ENCODE peak calls at places on chromosomes 13 and 19, in nine cellular contexts. One of them, this sample, is unnamed.

GRCh38 chr13:29106651-29107050 is 286.5 kb downstream of the MTUS2 start:
- DNase-seq in psoas muscle: no peak
- DNase-seq in epithelial cell of esophagus: no peak
- DNase-seq in lower leg skin: no peak
- DNase-seq in GM06990: no peak
- DNase-seq in fibroblast of lung: no peak
- DNase-seq in uterus: no peak
- DNase-seq in CD8-positive, alpha-beta T cell: no peak
- DNase-seq in tibial nerve: no peak
- DNase-seq in this sample: no peak

GRCh38 chr19:29367701-29368306 is 154.9 kb upstream of the UQCRFS1 start:
- DNase-seq in psoas muscle: no peak
- DNase-seq in epithelial cell of esophagus: no peak
- DNase-seq in lower leg skin: no peak
- DNase-seq in GM06990: no peak
- DNase-seq in fibroblast of lung: no peak
- DNase-seq in uterus: no peak
- DNase-seq in CD8-positive, alpha-beta T cell: no peak
- DNase-seq in tibial nerve: no peak
- DNase-seq in this sample: no peak

GRCh38 chr19:40217027-40217810 is 965 bp downstream of the TTC9B start:
- DNase-seq in psoas muscle: peak; percentile 74
- DNase-seq in epithelial cell of esophagus: peak; percentile 65
- DNase-seq in lower leg skin: no peak
- DNase-seq in GM06990: no peak
- DNase-seq in fibroblast of lung: no peak
- DNase-seq in uterus: no peak
- DNase-seq in CD8-positive, alpha-beta T cell: no peak
- DNase-seq in tibial nerve: no peak
- DNase-seq in this sample: no peak

GRCh38 chr13:28574617-28575142 is 79.8 kb upstream of the FLT1 start:
- DNase-seq in psoas muscle: no peak
- DNase-seq in epithelial cell of esophagus: peak; percentile 97
- DNase-seq in lower leg skin: no peak
- DNase-seq in GM06990: peak; percentile 15
- DNase-seq in fibroblast of lung: peak; percentile 91
- DNase-seq in uterus: no peak
- DNase-seq in CD8-positive, alpha-beta T cell: no peak
- DNase-seq in tibial nerve: no peak
- DNase-seq in this sample: no peak

GRCh38 chr19:661427-662196 is 1.4 kb downstream of the RNF126 start:
- DNase-seq in psoas muscle: no peak
- DNase-seq in epithelial cell of esophagus: peak; percentile 44
- DNase-seq in lower leg skin: no peak
- DNase-seq in GM06990: no peak
- DNase-seq in fibroblast of lung: no peak
- DNase-seq in uterus: no peak
- DNase-seq in CD8-positive, alpha-beta T cell: peak; percentile 59
- DNase-seq in tibial nerve: no peak
- DNase-seq in this sample: peak; percentile 87

GRCh38 chr19:30784850-30785459 is 412.8 kb downstream of the ZNF536 start:
- DNase-seq in psoas muscle: peak; percentile 61
- DNase-seq in epithelial cell of esophagus: peak; percentile 23
- DNase-seq in lower leg skin: peak; percentile 17
- DNase-seq in GM06990: no peak
- DNase-seq in fibroblast of lung: peak; percentile 45
- DNase-seq in uterus: peak; percentile 36
- DNase-seq in CD8-positive, alpha-beta T cell: peak; percentile 31
- DNase-seq in tibial nerve: peak; percentile 45
- DNase-seq in this sample: peak; percentile 41

GRCh38 chr13:103403814-103404213 is 337.6 kb upstream of the SLC10A2 start:
- DNase-seq in psoas muscle: no peak
- DNase-seq in epithelial cell of esophagus: no peak
- DNase-seq in lower leg skin: no peak
- DNase-seq in GM06990: no peak
- DNase-seq in fibroblast of lung: no peak
- DNase-seq in uterus: no peak
- DNase-seq in CD8-positive, alpha-beta T cell: no peak
- DNase-seq in tibial nerve: no peak
- DNase-seq in this sample: no peak

GRCh38 chr13:20126460-20127262 is 34.2 kb downstream of the GJA3 start:
- DNase-seq in psoas muscle: no peak
- DNase-seq in epithelial cell of esophagus: no peak
- DNase-seq in lower leg skin: no peak
- DNase-seq in GM06990: no peak
- DNase-seq in fibroblast of lung: no peak
- DNase-seq in uterus: no peak
- DNase-seq in CD8-positive, alpha-beta T cell: no peak
- DNase-seq in tibial nerve: no peak
- DNase-seq in this sample: no peak

GRCh38 chr19:13430790-13431582 is 75.3 kb downstream of the CACNA1A start:
- DNase-seq in psoas muscle: peak; percentile 55
- DNase-seq in epithelial cell of esophagus: peak; percentile 59
- DNase-seq in lower leg skin: no peak
- DNase-seq in GM06990: peak; percentile 22
- DNase-seq in fibroblast of lung: peak; percentile 49
- DNase-seq in uterus: no peak
- DNase-seq in CD8-positive, alpha-beta T cell: peak; percentile 34
- DNase-seq in tibial nerve: peak; percentile 13
- DNase-seq in this sample: peak; percentile 19

GRCh38 chr13:99501952-99502310 is 659 bp downstream of the TM9SF2 start:
- DNase-seq in psoas muscle: no peak
- DNase-seq in epithelial cell of esophagus: peak; percentile 46
- DNase-seq in lower leg skin: no peak
- DNase-seq in GM06990: no peak
- DNase-seq in fibroblast of lung: peak; percentile 23
- DNase-seq in uterus: no peak
- DNase-seq in CD8-positive, alpha-beta T cell: no peak
- DNase-seq in tibial nerve: no peak
- DNase-seq in this sample: no peak

GRCh38 chr13:110644892-110645521 is 29.7 kb downstream of the NAXD start:
- DNase-seq in psoas muscle: peak; percentile 83
- DNase-seq in epithelial cell of esophagus: peak; percentile 62
- DNase-seq in lower leg skin: no peak
- DNase-seq in GM06990: no peak
- DNase-seq in fibroblast of lung: peak; percentile 64
- DNase-seq in uterus: no peak
- DNase-seq in CD8-positive, alpha-beta T cell: peak; percentile 11
- DNase-seq in tibial nerve: no peak
- DNase-seq in this sample: peak; percentile 27

GRCh38 chr13:72139192-72139591 is 272.2 kb upstream of the DACH1 start:
- DNase-seq in psoas muscle: no peak
- DNase-seq in epithelial cell of esophagus: no peak
- DNase-seq in lower leg skin: no peak
- DNase-seq in GM06990: no peak
- DNase-seq in fibroblast of lung: no peak
- DNase-seq in uterus: no peak
- DNase-seq in CD8-positive, alpha-beta T cell: no peak
- DNase-seq in tibial nerve: no peak
- DNase-seq in this sample: no peak

GRCh38 chr19:1974381-1975066 is 33.6 kb downstream of the CSNK1G2 start:
- DNase-seq in psoas muscle: no peak
- DNase-seq in epithelial cell of esophagus: no peak
- DNase-seq in lower leg skin: no peak
- DNase-seq in GM06990: no peak
- DNase-seq in fibroblast of lung: no peak
- DNase-seq in uterus: no peak
- DNase-seq in CD8-positive, alpha-beta T cell: no peak
- DNase-seq in tibial nerve: no peak
- DNase-seq in this sample: no peak

GRCh38 chr13:23867027-23867491 is 22.1 kb downstream of the MIPEP start:
- DNase-seq in psoas muscle: no peak
- DNase-seq in epithelial cell of esophagus: peak; percentile 63
- DNase-seq in lower leg skin: no peak
- DNase-seq in GM06990: no peak
- DNase-seq in fibroblast of lung: peak; percentile 59
- DNase-seq in uterus: no peak
- DNase-seq in CD8-positive, alpha-beta T cell: no peak
- DNase-seq in tibial nerve: no peak
- DNase-seq in this sample: no peak

GRCh38 chr19:49574206-49574755 is 6.1 kb downstream of the NOSIP start:
- DNase-seq in psoas muscle: no peak
- DNase-seq in epithelial cell of esophagus: peak; percentile 65
- DNase-seq in lower leg skin: no peak
- DNase-seq in GM06990: no peak
- DNase-seq in fibroblast of lung: no peak
- DNase-seq in uterus: no peak
- DNase-seq in CD8-positive, alpha-beta T cell: no peak
- DNase-seq in tibial nerve: no peak
- DNase-seq in this sample: no peak

GRCh38 chr13:41054212-41054877 is 7.0 kb upstream of the WBP4 start:
- DNase-seq in psoas muscle: no peak
- DNase-seq in epithelial cell of esophagus: peak; percentile 65
- DNase-seq in lower leg skin: no peak
- DNase-seq in GM06990: peak; percentile 34
- DNase-seq in fibroblast of lung: peak; percentile 71
- DNase-seq in uterus: peak; percentile 26
- DNase-seq in CD8-positive, alpha-beta T cell: no peak
- DNase-seq in tibial nerve: peak; percentile 69
- DNase-seq in this sample: peak; percentile 58

GRCh38 chr19:57362419-57362818 is 932 bp upstream of the TRAPPC2B start:
- DNase-seq in psoas muscle: no peak
- DNase-seq in epithelial cell of esophagus: no peak
- DNase-seq in lower leg skin: no peak
- DNase-seq in GM06990: no peak
- DNase-seq in fibroblast of lung: no peak
- DNase-seq in uterus: no peak
- DNase-seq in CD8-positive, alpha-beta T cell: no peak
- DNase-seq in tibial nerve: no peak
- DNase-seq in this sample: no peak

DNA sequence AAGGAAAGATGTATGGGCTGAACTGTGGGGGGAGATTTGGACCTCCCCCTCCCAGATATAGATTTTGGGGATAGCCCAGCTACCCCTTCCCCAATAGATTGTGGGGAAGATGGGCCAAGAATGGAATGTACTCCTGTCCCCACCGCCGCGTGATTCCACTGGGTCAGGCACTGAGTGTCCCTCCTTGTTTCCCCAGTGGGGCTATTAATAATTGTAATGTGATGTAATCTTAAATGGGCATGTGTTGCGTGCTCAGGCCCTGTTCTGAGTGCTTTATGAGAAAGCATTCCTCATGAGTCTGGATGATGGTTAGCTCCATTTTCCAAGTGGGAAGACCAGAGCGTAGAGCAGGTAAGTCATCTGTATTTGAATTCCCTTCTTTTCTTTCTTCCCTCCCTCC is 1.4 kb downstream of the PSMD8 start:
- DNase-seq in psoas muscle: peak; percentile 88
- DNase-seq in epithelial cell of esophagus: peak; percentile 31
- DNase-seq in lower leg skin: no peak
- DNase-seq in GM06990: no peak
- DNase-seq in fibroblast of lung: no peak
- DNase-seq in uterus: no peak
- DNase-seq in CD8-positive, alpha-beta T cell: no peak
- DNase-seq in tibial nerve: no peak
- DNase-seq in this sample: no peak
- H3K4me3 ChIP-seq in psoas muscle: peak overlapping the region; percentile 94
- H3K4me3 ChIP-seq in epithelial cell of esophagus: peak overlapping the region; percentile 93
- H3K4me3 ChIP-seq in lower leg skin: no peak overlapping the region
- H3K4me3 ChIP-seq in GM06990: peak overlapping the region; percentile 96
- H3K4me3 ChIP-seq in fibroblast of lung: peak overlapping the region; percentile 78
- H3K4me3 ChIP-seq in uterus: peak overlapping the region; percentile 93
- H3K4me3 ChIP-seq in CD8-positive, alpha-beta T cell: peak overlapping the region; percentile 84
- H3K4me3 ChIP-seq in tibial nerve: peak overlapping the region; percentile 67
- H3K4me3 ChIP-seq in this sample: peak overlapping the region; percentile 89

GRCh38 chr19:18919086-18919894 is at the start of the genes COPE and DDX49:
- DNase-seq in psoas muscle: peak; percentile 98
- DNase-seq in epithelial cell of esophagus: peak; percentile 100
- DNase-seq in lower leg skin: peak; percentile 100
- DNase-seq in GM06990: peak; percentile 99
- DNase-seq in fibroblast of lung: peak; percentile 100
- DNase-seq in uterus: peak; percentile 99
- DNase-seq in CD8-positive, alpha-beta T cell: peak; percentile 96
- DNase-seq in tibial nerve: peak; percentile 99
- DNase-seq in this sample: peak; percentile 100
- TF ChIP-seq CTCF in psoas muscle: no peak
- TF ChIP-seq CTCF in epithelial cell of esophagus: no peak
- TF ChIP-seq CTCF in lower leg skin: no peak
- TF ChIP-seq CTCF in GM06990: no peak
- TF ChIP-seq CTCF in fibroblast of lung: no peak
- TF ChIP-seq CTCF in uterus: peak; percentile 4
- TF ChIP-seq CTCF in CD8-positive, alpha-beta T cell: no peak
- TF ChIP-seq CTCF in tibial nerve: no peak
- TF ChIP-seq CTCF in this sample: no peak

DNA sequence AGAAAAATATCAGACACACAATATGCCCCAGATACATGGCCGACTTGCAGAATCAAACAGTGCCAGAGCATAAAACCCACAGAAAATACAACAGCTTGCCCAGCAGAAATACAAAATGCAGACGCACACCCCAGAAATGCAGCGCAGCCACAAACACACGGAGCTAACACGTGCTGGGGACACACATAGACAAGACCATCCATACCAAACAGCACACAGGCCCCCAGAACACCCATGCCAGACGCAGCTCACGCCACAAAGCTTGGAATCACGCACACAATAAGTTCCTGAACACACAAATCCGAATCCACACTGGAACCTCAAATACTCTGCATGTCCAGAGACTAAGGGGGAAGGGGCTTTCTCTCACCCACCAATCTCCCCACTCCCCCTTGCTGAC is 17.1 kb downstream of the CCDC97 start:
- DNase-seq in psoas muscle: no peak
- DNase-seq in epithelial cell of esophagus: peak; percentile 13
- DNase-seq in lower leg skin: no peak
- DNase-seq in GM06990: no peak
- DNase-seq in fibroblast of lung: no peak
- DNase-seq in uterus: no peak
- DNase-seq in CD8-positive, alpha-beta T cell: no peak
- DNase-seq in tibial nerve: no peak
- DNase-seq in this sample: peak; percentile 37
- H3K4me3 ChIP-seq in psoas muscle: peak overlapping the region; percentile 53
- H3K4me3 ChIP-seq in epithelial cell of esophagus: no peak overlapping the region
- H3K4me3 ChIP-seq in lower leg skin: no peak overlapping the region
- H3K4me3 ChIP-seq in GM06990: peak overlapping the region; percentile 72
- H3K4me3 ChIP-seq in fibroblast of lung: no peak overlapping the region
- H3K4me3 ChIP-seq in uterus: no peak overlapping the region
- H3K4me3 ChIP-seq in CD8-positive, alpha-beta T cell: peak overlapping the region; percentile 21
- H3K4me3 ChIP-seq in tibial nerve: peak overlapping the region; percentile 31
- H3K4me3 ChIP-seq in this sample: peak overlapping the region; percentile 60

DNA sequence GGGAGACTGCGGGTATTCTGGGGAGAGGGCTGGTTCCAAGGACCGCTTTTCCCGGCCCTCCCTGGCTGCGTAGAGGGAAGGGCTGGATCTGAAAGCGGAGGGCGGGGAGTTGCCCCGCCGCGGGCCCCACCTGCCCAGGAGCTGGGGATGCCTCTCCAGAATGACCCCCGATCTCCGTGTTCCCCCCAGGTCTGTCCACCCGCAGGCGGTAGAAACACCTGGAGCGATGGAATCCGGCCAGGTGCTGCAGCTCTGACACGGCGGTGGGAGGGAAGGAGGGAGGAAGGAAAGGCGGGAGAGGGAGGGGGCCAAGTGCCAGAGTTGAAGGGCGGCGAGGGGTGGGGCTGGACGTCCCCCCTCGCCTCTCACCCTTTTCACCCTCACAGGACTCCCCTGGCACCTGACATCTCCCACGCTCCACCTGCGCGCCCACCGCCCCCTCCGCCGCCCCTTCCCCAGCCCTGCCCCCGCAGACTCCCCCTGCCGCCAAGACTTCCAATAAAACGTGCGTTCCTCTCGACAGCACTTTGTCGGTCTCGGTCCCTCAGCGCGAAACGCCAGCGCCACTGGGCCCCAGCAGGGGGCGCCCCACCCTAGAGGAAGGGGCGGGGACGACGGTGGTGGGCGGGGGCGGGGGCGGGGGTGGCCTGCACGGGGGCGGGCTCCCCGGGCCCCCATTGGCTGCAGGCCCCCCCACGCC is 374 bp upstream of the FXYD7 start:
- DNase-seq in psoas muscle: peak; percentile 72
- DNase-seq in epithelial cell of esophagus: peak; percentile 43
- DNase-seq in lower leg skin: no peak
- DNase-seq in GM06990: peak; percentile 60
- DNase-seq in fibroblast of lung: peak; percentile 29
- DNase-seq in uterus: peak; percentile 55
- DNase-seq in CD8-positive, alpha-beta T cell: peak; percentile 71
- DNase-seq in tibial nerve: no peak
- DNase-seq in this sample: peak; percentile 47
- TF ChIP-seq CTCF in psoas muscle: peak; percentile 35
- TF ChIP-seq CTCF in epithelial cell of esophagus: peak; percentile 45
- TF ChIP-seq CTCF in lower leg skin: no peak
- TF ChIP-seq CTCF in GM06990: peak; percentile 67
- TF ChIP-seq CTCF in fibroblast of lung: peak; percentile 47
- TF ChIP-seq CTCF in uterus: peak; percentile 28
- TF ChIP-seq CTCF in CD8-positive, alpha-beta T cell: peak; percentile 58
- TF ChIP-seq CTCF in tibial nerve: peak; percentile 87
- TF ChIP-seq CTCF in this sample: peak; percentile 33

This sample was measured in MM.1S.